ENCODE peak calls at places on chromosome 14, in seven cellular contexts. One of them, this sample, is unnamed. For H3K4me1, the result is how much of the 10 kb centered on the place peaks cover.

GRCh38 chr14:99755629-99756603 is 37.3 kb upstream of the EML1 start:
- DNase-seq in ovary: peak
- DNase-seq in cardiac muscle cell: no peak
- DNase-seq in stomach: peak
- DNase-seq in psoas muscle: peak
- DNase-seq in right cardiac atrium: peak
- DNase-seq in transverse colon: peak
- DNase-seq in this sample: peak

GRCh38 chr14:95394981-95395737 is 75.5 kb upstream of the CLMN start:
- DNase-seq in ovary: no peak
- DNase-seq in cardiac muscle cell: no peak
- DNase-seq in stomach: no peak
- DNase-seq in psoas muscle: no peak
- DNase-seq in right cardiac atrium: no peak
- DNase-seq in transverse colon: no peak
- DNase-seq in this sample: no peak

GRCh38 chr14:75562048-75562447 is 16.4 kb upstream of the FLVCR2 start:
- DNase-seq in ovary: no peak
- DNase-seq in cardiac muscle cell: no peak
- DNase-seq in stomach: no peak
- DNase-seq in psoas muscle: no peak
- DNase-seq in right cardiac atrium: no peak
- DNase-seq in transverse colon: no peak
- DNase-seq in this sample: no peak

GRCh38 chr14:53838374-53838773 is 118.3 kb downstream of the BMP4 start:
- DNase-seq in ovary: no peak
- DNase-seq in cardiac muscle cell: no peak
- DNase-seq in stomach: no peak
- DNase-seq in psoas muscle: no peak
- DNase-seq in right cardiac atrium: no peak
- DNase-seq in transverse colon: no peak
- DNase-seq in this sample: no peak

GRCh38 chr14:50047274-50047676 is 69.1 kb downstream of the VCPKMT start:
- DNase-seq in ovary: no peak
- DNase-seq in cardiac muscle cell: no peak
- DNase-seq in stomach: peak
- DNase-seq in psoas muscle: no peak
- DNase-seq in right cardiac atrium: no peak
- DNase-seq in transverse colon: peak
- DNase-seq in this sample: no peak

GRCh38 chr14:69812725-69813124 is 15.7 kb upstream of the SLC10A1 start:
- DNase-seq in ovary: no peak
- DNase-seq in cardiac muscle cell: no peak
- DNase-seq in stomach: no peak
- DNase-seq in psoas muscle: no peak
- DNase-seq in right cardiac atrium: no peak
- DNase-seq in transverse colon: peak
- DNase-seq in this sample: no peak

GRCh38 chr14:23118506-23119361 is at the start of gene CEBPE:
- DNase-seq in ovary: no peak
- DNase-seq in cardiac muscle cell: no peak
- DNase-seq in stomach: no peak
- DNase-seq in psoas muscle: no peak
- DNase-seq in right cardiac atrium: no peak
- DNase-seq in transverse colon: no peak
- DNase-seq in this sample: no peak

GRCh38 chr14:81220767-81221578 is at the start of gene GTF2A1:
- DNase-seq in ovary: peak
- DNase-seq in cardiac muscle cell: peak
- DNase-seq in stomach: peak
- DNase-seq in psoas muscle: peak
- DNase-seq in right cardiac atrium: peak
- DNase-seq in transverse colon: peak
- DNase-seq in this sample: peak

GRCh38 chr14:91420686-91421085 is 3.1 kb upstream of the CCDC88C start:
- DNase-seq in ovary: no peak
- DNase-seq in cardiac muscle cell: no peak
- DNase-seq in stomach: no peak
- DNase-seq in psoas muscle: no peak
- DNase-seq in right cardiac atrium: no peak
- DNase-seq in transverse colon: no peak
- DNase-seq in this sample: peak

GRCh38 chr14:28751467-28752058 is 15.0 kb upstream of the FOXG1 start:
- DNase-seq in ovary: no peak
- DNase-seq in cardiac muscle cell: peak
- DNase-seq in stomach: peak
- DNase-seq in psoas muscle: no peak
- DNase-seq in right cardiac atrium: no peak
- DNase-seq in transverse colon: no peak
- DNase-seq in this sample: no peak

GRCh38 chr14:21236948-21237797 is 32.1 kb downstream of the HNRNPC start:
- DNase-seq in ovary: no peak
- DNase-seq in cardiac muscle cell: no peak
- DNase-seq in stomach: no peak
- DNase-seq in psoas muscle: no peak
- DNase-seq in right cardiac atrium: no peak
- DNase-seq in transverse colon: no peak
- DNase-seq in this sample: no peak

GRCh38 chr14:21244546-21244945 is 24.7 kb downstream of the HNRNPC start:
- DNase-seq in ovary: no peak
- DNase-seq in cardiac muscle cell: no peak
- DNase-seq in stomach: no peak
- DNase-seq in psoas muscle: no peak
- DNase-seq in right cardiac atrium: no peak
- DNase-seq in transverse colon: no peak
- DNase-seq in this sample: no peak

GRCh38 chr14:21240417-21240816 is 28.8 kb downstream of the HNRNPC start:
- DNase-seq in ovary: no peak
- DNase-seq in cardiac muscle cell: no peak
- DNase-seq in stomach: no peak
- DNase-seq in psoas muscle: no peak
- DNase-seq in right cardiac atrium: no peak
- DNase-seq in transverse colon: no peak
- DNase-seq in this sample: no peak

GRCh38 chr14:21238823-21239518 is 30.3 kb downstream of the HNRNPC start:
- DNase-seq in ovary: no peak
- DNase-seq in cardiac muscle cell: no peak
- DNase-seq in stomach: no peak
- DNase-seq in psoas muscle: no peak
- DNase-seq in right cardiac atrium: no peak
- DNase-seq in transverse colon: no peak
- DNase-seq in this sample: no peak

DNA sequence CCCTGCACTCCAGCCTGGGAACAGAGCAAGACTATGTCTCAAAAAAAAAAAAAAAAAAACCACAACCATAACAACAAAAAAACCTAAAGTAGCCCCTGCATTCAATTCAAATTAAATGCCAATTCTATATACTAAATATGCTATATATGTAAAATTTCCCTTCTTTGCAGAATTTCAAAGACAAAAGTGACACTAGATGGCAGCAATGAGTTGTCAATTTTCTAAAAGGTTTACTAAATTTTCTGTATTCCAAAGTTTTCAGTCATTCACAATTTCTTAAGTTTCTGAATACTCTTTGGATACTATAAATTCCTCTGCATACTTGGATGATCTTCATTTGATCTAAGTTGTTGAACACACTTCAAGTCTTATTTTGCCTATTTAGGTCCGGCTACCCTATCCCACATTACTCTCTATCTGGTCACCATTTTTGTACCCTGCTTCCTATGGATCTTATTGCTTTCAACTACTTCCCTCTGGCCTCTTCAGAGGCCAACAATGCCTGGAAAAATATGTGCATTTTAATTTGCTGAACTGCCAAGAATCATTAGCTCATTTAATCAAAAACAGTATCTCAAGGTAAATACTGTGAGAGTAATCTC is 27.9 kb downstream of the HNRNPC start:
- DNase-seq in ovary: no peak
- DNase-seq in cardiac muscle cell: no peak
- DNase-seq in stomach: no peak
- DNase-seq in psoas muscle: no peak
- DNase-seq in right cardiac atrium: no peak
- DNase-seq in transverse colon: no peak
- DNase-seq in this sample: no peak
- H3K4me1 ChIP-seq in ovary: under half
- H3K4me1 ChIP-seq in cardiac muscle cell: under half
- H3K4me1 ChIP-seq in stomach: under half
- H3K4me1 ChIP-seq in psoas muscle: under half
- H3K4me1 ChIP-seq in right cardiac atrium: under half
- H3K4me1 ChIP-seq in transverse colon: under half
- H3K4me1 ChIP-seq in this sample: under half

DNA sequence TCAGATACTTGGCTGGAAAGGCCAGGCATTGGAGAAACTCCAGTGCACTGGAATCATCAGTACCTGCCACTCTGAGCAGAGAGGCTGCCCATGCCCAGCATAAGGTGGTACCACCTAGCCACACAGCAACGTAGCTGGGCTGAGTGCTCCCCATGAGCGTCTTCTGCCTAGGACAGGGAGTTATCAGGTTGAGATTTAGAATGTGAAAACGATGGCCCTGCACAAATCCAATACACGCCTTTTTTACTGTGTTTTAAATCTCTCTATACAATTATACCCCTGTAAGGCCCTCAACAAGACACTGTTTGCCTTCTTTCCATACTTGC is 66.7 kb upstream of the PTGR2 start:
- DNase-seq in ovary: no peak
- DNase-seq in cardiac muscle cell: no peak
- DNase-seq in stomach: no peak
- DNase-seq in psoas muscle: no peak
- DNase-seq in right cardiac atrium: no peak
- DNase-seq in transverse colon: no peak
- DNase-seq in this sample: no peak
- H3K4me3 ChIP-seq in ovary: peak
- H3K4me3 ChIP-seq in cardiac muscle cell: no peak
- H3K4me3 ChIP-seq in stomach: no peak
- H3K4me3 ChIP-seq in psoas muscle: peak
- H3K4me3 ChIP-seq in right cardiac atrium: peak
- H3K4me3 ChIP-seq in transverse colon: no peak
- H3K4me3 ChIP-seq in this sample: no peak

GRCh38 chr14:89352976-89353817 is 63.8 kb downstream of the FOXN3 start:
- DNase-seq in ovary: no peak
- DNase-seq in cardiac muscle cell: no peak
- DNase-seq in stomach: no peak
- DNase-seq in psoas muscle: no peak
- DNase-seq in right cardiac atrium: no peak
- DNase-seq in transverse colon: no peak
- DNase-seq in this sample: no peak

GRCh38 chr14:89351364-89351957 is 65.6 kb downstream of the FOXN3 start:
- DNase-seq in ovary: peak
- DNase-seq in cardiac muscle cell: peak
- DNase-seq in stomach: peak
- DNase-seq in psoas muscle: no peak
- DNase-seq in right cardiac atrium: peak
- DNase-seq in transverse colon: peak
- DNase-seq in this sample: no peak

GRCh38 chr14:89348726-89349125 is 68.3 kb downstream of the FOXN3 start:
- DNase-seq in ovary: no peak
- DNase-seq in cardiac muscle cell: no peak
- DNase-seq in stomach: no peak
- DNase-seq in psoas muscle: no peak
- DNase-seq in right cardiac atrium: no peak
- DNase-seq in transverse colon: no peak
- DNase-seq in this sample: no peak

GRCh38 chr14:89349196-89350008 is 67.6 kb downstream of the FOXN3 start:
- DNase-seq in ovary: no peak
- DNase-seq in cardiac muscle cell: no peak
- DNase-seq in stomach: peak
- DNase-seq in psoas muscle: peak
- DNase-seq in right cardiac atrium: no peak
- DNase-seq in transverse colon: peak
- DNase-seq in this sample: no peak

GRCh38 chr14:89351958-89352404 is 65.1 kb downstream of the FOXN3 start:
- DNase-seq in ovary: peak
- DNase-seq in cardiac muscle cell: no peak
- DNase-seq in stomach: no peak
- DNase-seq in psoas muscle: no peak
- DNase-seq in right cardiac atrium: no peak
- DNase-seq in transverse colon: no peak
- DNase-seq in this sample: no peak
- H3K4me1 ChIP-seq in ovary: under half
- H3K4me1 ChIP-seq in cardiac muscle cell: under half
- H3K4me1 ChIP-seq in stomach: under half
- H3K4me1 ChIP-seq in psoas muscle: under half
- H3K4me1 ChIP-seq in right cardiac atrium: under half
- H3K4me1 ChIP-seq in transverse colon: under half
- H3K4me1 ChIP-seq in this sample: under half

GRCh38 chr14:101762530-101763101 is 1.1 kb downstream of the PPP2R5C start:
- DNase-seq in ovary: no peak
- DNase-seq in cardiac muscle cell: no peak
- DNase-seq in stomach: no peak
- DNase-seq in psoas muscle: no peak
- DNase-seq in right cardiac atrium: no peak
- DNase-seq in transverse colon: no peak
- DNase-seq in this sample: no peak

GRCh38 chr14:101761032-101761880 is at the start of gene PPP2R5C:
- DNase-seq in ovary: peak
- DNase-seq in cardiac muscle cell: peak
- DNase-seq in stomach: peak
- DNase-seq in psoas muscle: peak
- DNase-seq in right cardiac atrium: peak
- DNase-seq in transverse colon: peak
- DNase-seq in this sample: peak

GRCh38 chr14:101761881-101762529 is 496 bp downstream of the PPP2R5C start:
- DNase-seq in ovary: peak
- DNase-seq in cardiac muscle cell: peak
- DNase-seq in stomach: peak
- DNase-seq in psoas muscle: no peak
- DNase-seq in right cardiac atrium: peak
- DNase-seq in transverse colon: peak
- DNase-seq in this sample: no peak

GRCh38 chr14:101758913-101759593 is 2.5 kb upstream of the PPP2R5C start:
- DNase-seq in ovary: no peak
- DNase-seq in cardiac muscle cell: no peak
- DNase-seq in stomach: no peak
- DNase-seq in psoas muscle: no peak
- DNase-seq in right cardiac atrium: no peak
- DNase-seq in transverse colon: no peak
- DNase-seq in this sample: no peak

DNA sequence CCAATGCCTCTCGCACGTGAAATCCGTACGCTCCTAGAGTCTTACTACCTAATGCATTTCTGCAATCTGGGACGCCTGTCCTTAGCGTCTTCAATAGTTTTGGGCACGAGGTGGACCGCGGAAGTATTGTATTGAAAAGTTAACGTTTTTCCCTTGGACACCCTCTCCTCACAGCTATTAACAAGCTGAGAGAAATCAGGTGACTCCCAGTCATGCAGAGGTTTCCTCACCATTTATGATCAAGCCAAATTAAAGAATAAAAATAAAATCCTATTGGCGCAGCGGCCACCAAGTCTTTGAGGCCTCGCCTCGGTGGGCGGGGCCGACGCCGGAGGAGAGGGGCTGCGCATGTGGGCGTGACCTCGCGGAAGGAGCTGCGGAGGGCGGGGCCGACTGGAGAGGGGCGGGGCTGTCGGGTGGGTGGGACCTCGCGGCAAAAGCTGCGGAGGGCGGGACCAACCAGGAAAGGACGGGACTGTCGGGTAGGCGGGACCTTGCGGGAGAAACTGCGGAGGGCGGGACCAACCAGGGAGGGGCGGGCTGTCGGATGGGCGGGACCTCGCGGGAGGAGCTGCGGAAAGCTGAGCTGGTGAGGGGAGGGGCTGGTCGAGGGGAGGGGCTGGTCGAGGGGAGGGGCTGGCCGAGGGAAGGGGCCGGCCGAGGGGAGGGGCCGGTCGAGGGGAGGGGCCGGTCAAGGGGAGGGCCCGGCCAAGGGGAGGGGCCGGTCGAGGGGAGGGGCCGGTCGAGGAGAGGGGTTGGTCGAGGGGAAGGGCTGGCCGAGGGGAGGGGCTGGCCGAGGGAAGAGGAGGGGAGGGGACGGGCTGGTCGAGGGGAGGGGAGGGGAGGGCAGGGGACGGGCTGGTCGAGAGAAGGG is 1.1 kb upstream of the PPP2R5C start:
- DNase-seq in ovary: peak
- DNase-seq in cardiac muscle cell: peak
- DNase-seq in stomach: peak
- DNase-seq in psoas muscle: peak
- DNase-seq in right cardiac atrium: peak
- DNase-seq in transverse colon: peak
- DNase-seq in this sample: peak
- H3K4me3 ChIP-seq in ovary: peak
- H3K4me3 ChIP-seq in cardiac muscle cell: peak
- H3K4me3 ChIP-seq in stomach: peak
- H3K4me3 ChIP-seq in psoas muscle: peak
- H3K4me3 ChIP-seq in right cardiac atrium: peak
- H3K4me3 ChIP-seq in transverse colon: peak
- H3K4me3 ChIP-seq in this sample: peak

This sample was measured in right atrium auricular region.